ENCODE peak calls at places on chromosomes 7 and 10, in four cellular contexts. N, K, S and F are unnamed samples.

GRCh38 chr10:29841724-29842649 is 207.2 kb upstream of the SVIL start:
- DNase-seq in K (no peak), S (no peak), N (peak), F (peak)

GRCh38 chr10:95363303-95363912 is 72.6 kb upstream of the PDLIM1 start:
- DNase-seq in K (peak), N (no peak), S (peak), F (peak)

GRCh38 chr7:44678096-44678467 is 70.6 kb upstream of the ZMIZ2 start:
- DNase-seq in N (no peak), S (no peak), K (no peak), F (no peak)

GRCh38 chr10:49139866-49140195 is 6.0 kb upstream of the FAM170B start:
- DNase-seq in N (no peak), K (no peak), S (peak), F (no peak)

GRCh38 chr7:2030475-2031456 is 202.0 kb downstream of the MAD1L1 start:
- DNase-seq in N (peak), S (peak), K (no peak), F (no peak)

GRCh38 chr10:59234814-59235429 is 58.5 kb downstream of the PHYHIPL start:
- DNase-seq in K (no peak), S (peak), N (no peak), F (no peak)

GRCh38 chr7:80900583-80901576 is 18.0 kb downstream of the SEMA3C start:
- DNase-seq in N (no peak), S (no peak), K (no peak), F (no peak)

GRCh38 chr7:73742753-73743641 is 4.4 kb upstream of the ABHD11 start:
- DNase-seq in K (no peak), N (peak), S (no peak), F (peak)

GRCh38 chr10:103847909-103848468 is 7.4 kb downstream of the SH3PXD2A start:
- DNase-seq in K (no peak), N (peak), S (no peak), F (peak)

GRCh38 chr7:66110861-66111260 is 3.8 kb upstream of the CRCP start:
- DNase-seq in K (no peak), N (no peak), S (peak), F (peak)

GRCh38 chr10:44282606-44283300 is 102.1 kb downstream of the CXCL12 start:
- DNase-seq in S (peak), N (no peak), K (no peak), F (no peak)

GRCh38 chr7:159095979-159096411 is 48.7 kb downstream of the VIPR2 start:
- DNase-seq in S (no peak), N (no peak), K (no peak), F (no peak)

GRCh38 chr7:48089415-48089975 is 430 bp downstream of the UPP1 start:
- DNase-seq in K (no peak), N (peak), S (peak), F (no peak)

GRCh38 chr10:84237199-84238051 is 3.9 kb downstream of the LRIT1 start:
- DNase-seq in S (peak), K (no peak), N (peak), F (no peak)

GRCh38 chr10:128173383-128173782 is 47.2 kb upstream of the MKI67 start:
- DNase-seq in S (no peak), N (no peak), K (no peak), F (peak)

GRCh38 chr7:14235056-14235455 is 245.6 kb upstream of the ETV1 start:
- DNase-seq in S (no peak), N (no peak), K (no peak), F (no peak)

GRCh38 chr7:27175005-27175625 is 995 bp upstream of the HOXA10 start:
- DNase-seq in S (no peak), N (no peak), K (no peak), F (no peak)

GRCh38 chr7:151819826-151820225 is 57.1 kb downstream of the PRKAG2 start:
- DNase-seq in S (no peak), K (no peak), N (no peak), F (no peak)

GRCh38 chr10:18610517-18610916 is 40.9 kb downstream of the NSUN6 start:
- DNase-seq in S (peak), N (no peak), K (no peak), F (peak)

GRCh38 chr10:23512355-23513058 is 73.6 kb downstream of the OTUD1 start:
- DNase-seq in S (peak), N (no peak), K (no peak), F (peak)

GRCh38 chr10:107546239-107546638 is 381.7 kb upstream of the SORCS1 start:
- DNase-seq in S (no peak), N (no peak), K (no peak), F (no peak)

DNA sequence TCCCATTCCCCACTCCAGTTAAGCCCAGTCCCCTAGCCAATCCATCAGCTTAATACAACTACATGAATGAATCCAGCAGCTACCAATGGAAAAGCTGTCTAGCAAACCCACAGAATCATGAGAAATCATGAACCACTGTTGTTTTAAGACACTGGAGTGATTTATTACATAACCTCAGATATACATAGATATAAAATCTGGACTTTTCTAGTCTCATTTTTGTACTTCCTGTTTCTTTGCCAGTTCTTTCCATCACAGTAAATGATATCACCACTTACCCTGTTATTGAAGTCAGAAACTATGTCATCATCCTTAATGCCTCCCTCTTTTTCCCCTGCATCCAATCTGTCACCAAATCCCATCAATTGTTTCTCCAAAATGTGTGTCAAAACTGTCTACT is 55.7 kb downstream of the MKLN1 start:
- DNase-seq in K (no peak), N (no peak), S (no peak), F (no peak)
- TF ChIP-seq ETV6 in K (no peak), N (no peak), S (no peak), F (no peak)

DNA sequence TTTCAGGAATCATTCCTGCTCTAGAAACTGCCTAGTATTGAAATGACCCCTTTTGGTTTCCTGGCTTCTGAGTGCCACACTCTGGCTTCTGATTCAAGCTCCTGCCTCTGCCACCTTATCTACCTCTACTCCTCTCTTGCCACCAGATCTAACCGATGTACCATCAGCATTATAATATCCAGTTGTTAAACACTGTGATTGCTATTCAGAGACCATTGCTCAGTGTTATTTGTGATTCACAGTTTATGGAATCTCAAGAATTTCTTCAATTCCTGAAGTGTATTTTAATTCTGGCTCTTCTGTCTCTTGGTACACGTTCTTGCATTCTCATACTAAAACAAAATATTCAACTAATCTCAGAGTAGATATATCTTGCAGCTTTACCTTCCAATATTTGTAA is 88.7 kb downstream of the DYNC1I1 start:
- DNase-seq in N (no peak), K (no peak), S (no peak), F (no peak)
- TF ChIP-seq USF2 in N (no peak), K (no peak), S (no peak), F (no peak)

GRCh38 chr10:71221586-71222202 is 9.3 kb downstream of the UNC5B start:
- DNase-seq in N (no peak), S (no peak), K (no peak), F (no peak)

GRCh38 chr10:71222541-71223364 is 10.4 kb downstream of the UNC5B start:
- DNase-seq in N (peak), K (no peak), S (no peak), F (no peak)

GRCh38 chr10:71228875-71229720 is 16.7 kb downstream of the UNC5B start:
- DNase-seq in S (no peak), N (no peak), K (no peak), F (no peak)

GRCh38 chr10:71223365-71224058 is 11.1 kb downstream of the UNC5B start:
- DNase-seq in K (no peak), N (peak), S (peak), F (no peak)

GRCh38 chr10:71225291-71226058 is 13.1 kb downstream of the UNC5B start:
- DNase-seq in N (no peak), S (no peak), K (no peak), F (no peak)
- TF ChIP-seq ETV6 in N (no peak), S (no peak), K (no peak), F (no peak)

DNA sequence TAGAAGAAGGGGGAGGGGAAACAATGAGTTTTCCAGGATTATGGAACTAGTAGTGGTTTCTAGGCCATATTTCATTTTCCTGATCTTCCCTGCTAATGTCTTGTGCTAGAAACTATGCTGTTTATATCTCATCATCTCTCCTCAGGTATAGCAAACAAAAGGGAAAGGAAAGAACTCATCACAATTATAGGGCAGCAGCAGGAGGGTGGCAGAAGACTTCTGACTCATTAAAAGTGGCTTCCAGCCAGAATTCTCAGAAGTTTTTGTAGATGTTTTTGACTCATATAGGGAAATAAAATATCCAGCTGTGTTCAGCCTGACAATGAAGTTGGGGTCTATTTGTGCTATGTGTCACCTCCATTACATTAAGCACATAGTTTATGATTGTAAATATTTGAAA is 6.5 kb downstream of the AHR start:
- DNase-seq in K (no peak), S (peak), N (no peak), F (no peak)
- TF ChIP-seq USF2 in K (no peak), S (no peak), N (no peak), F (no peak)

GRCh38 chr7:105693576-105693975 is 112.3 kb upstream of the EFCAB10 start:
- DNase-seq in N (no peak), K (no peak), S (no peak), F (no peak)
- TF ChIP-seq ETV6 in N (no peak), K (no peak), S (no peak), F (no peak)

DNA sequence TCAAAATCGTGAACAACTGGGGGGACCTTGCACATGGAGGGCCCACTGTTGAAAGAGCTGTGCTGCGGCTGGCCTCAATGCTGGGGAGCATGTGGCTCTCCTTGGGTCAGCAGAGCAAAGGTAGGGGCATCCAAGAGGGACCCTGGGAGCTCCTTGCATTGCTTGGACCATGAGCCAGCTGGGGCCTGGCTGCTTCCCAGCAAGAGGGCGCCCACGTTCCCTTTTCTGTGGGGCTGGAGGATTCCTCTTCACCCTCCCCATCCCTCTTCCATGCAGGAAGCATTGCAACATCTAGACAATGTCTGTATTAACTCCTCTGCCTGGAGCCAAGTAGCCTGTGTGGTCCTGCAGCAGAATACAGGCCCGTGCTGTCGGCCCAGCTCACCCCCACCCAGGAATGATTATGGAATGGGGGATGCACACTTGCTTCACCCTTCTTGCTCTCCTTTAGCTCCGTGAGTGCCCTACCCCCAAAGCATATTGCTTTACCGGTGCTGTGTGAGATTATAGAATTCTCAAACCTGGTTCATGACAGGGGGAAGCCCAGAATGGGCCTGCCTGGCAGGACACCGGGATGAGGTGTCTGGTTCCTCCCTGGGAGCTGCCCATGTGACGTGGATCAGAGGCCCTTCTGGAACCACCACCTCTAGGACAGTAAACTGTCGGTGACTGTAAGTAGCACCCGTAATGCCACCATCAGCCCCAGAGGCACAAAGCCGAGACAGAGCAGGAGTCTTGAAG is 61.9 kb downstream of the SYPL1 start:
- DNase-seq in S (peak), K (no peak), N (peak), F (peak)
- TF ChIP-seq USF2 in S (no peak), K (no peak), N (no peak), F (no peak)

GRCh38 chr7:98681951-98682350 is 64.9 kb downstream of the NPTX2 start:
- DNase-seq in N (no peak), K (no peak), S (no peak), F (no peak)
- TF ChIP-seq ETV6 in N (no peak), K (no peak), S (no peak), F (no peak)

DNA sequence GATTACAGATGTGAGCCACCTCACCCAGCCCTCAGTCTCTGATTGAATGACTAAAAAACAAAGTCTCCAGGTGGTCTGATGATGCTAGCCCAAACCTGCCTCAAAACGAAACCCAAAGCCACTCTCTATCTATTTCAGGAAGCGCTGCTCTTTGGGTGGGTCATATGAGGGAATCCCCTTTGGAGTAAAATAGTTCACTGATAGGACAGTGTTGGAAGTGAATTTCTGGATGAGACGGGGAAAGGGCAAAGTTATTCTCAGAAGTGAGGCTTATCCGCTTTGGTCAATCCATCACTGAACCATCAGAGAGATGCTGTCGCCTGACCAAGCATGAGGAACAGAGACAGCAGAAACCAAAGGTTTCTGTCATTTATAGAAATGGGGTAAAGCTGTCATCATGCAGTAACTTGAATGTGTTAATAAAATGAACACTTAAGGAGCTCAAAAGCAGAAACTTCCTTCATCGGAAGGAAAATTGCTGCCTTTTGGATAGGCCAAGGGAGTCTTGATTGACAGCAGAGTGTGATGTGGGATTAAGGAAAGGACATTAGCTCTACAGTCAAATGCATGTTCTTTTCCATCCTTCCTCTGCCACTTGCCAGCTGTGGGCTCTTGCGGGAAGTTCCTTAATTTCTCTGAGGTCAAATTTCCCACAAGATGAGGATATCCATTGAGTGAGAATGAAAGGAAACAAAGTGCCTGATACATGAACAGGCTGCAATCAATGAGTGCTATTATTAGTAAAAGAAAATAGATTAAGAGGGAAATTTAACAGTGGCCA is 64.9 kb upstream of the C1QL3 start:
- DNase-seq in K (peak), S (no peak), N (no peak), F (no peak)
- TF ChIP-seq USF2 in K (no peak), S (no peak), N (no peak), F (no peak)